ENCODE peak calls at places on chromosome 10, in ten cellular contexts. N is body of pancreas, R is astrocyte of the spinal cord, B is WERI-Rb-1, T is adrenal gland, X is fibroblast of the aortic adventitia, H is fibroblast of villous mesenchyme, U is GM06990, G is AG09309, L is H9. A is an unnamed sample.
A peak's percentile ranks its signal among the peaks of the same experiment; 100 is the strongest.

GRCh38 chr10:97025613-97026242 is 160.0 kb downstream of the SLIT1 start:
- DNase-seq in T (peak; percentile 51), B (peak; percentile 56), G (no peak), N (peak; percentile 73), L (peak; percentile 73), X (peak; percentile 43), R (peak; percentile 23), U (no peak), H (peak; percentile 72), A (no peak)

GRCh38 chr10:97760461-97761257 is 11.1 kb downstream of the SFRP5 start:
- DNase-seq in H (no peak), B (peak; percentile 30), X (no peak), T (no peak), U (no peak), L (no peak), R (no peak), N (no peak), G (no peak), A (no peak)

GRCh38 chr10:34815174-34816066 is at the start of gene PARD3:
- DNase-seq in R (peak; percentile 56), T (peak; percentile 67), N (peak; percentile 79), X (peak; percentile 54), L (peak; percentile 82), G (no peak), B (peak; percentile 67), U (peak; percentile 75), H (peak; percentile 66), A (peak; percentile 69)

GRCh38 chr10:48450233-48450810 is 143.8 kb downstream of the MAPK8 start:
- DNase-seq in X (no peak), N (peak; percentile 6), R (no peak), T (no peak), H (no peak), G (no peak), B (no peak), U (no peak), L (peak; percentile 24), A (no peak)

GRCh38 chr10:8088504-8088903 is 34.0 kb downstream of the GATA3 start:
- DNase-seq in B (no peak), L (no peak), H (no peak), T (no peak), U (no peak), N (no peak), R (no peak), X (no peak), G (no peak), A (no peak)

GRCh38 chr10:74433993-74434392 is 283.0 kb downstream of the ADK start:
- DNase-seq in H (no peak), X (peak; percentile 6), G (no peak), L (no peak), N (no peak), R (no peak), B (no peak), U (no peak), T (no peak), A (no peak)

GRCh38 chr10:24467605-24468004 is 256.1 kb downstream of the ARHGAP21 start:
- DNase-seq in T (no peak), G (no peak), U (no peak), X (no peak), N (no peak), H (peak; percentile 11), L (no peak), B (no peak), R (peak; percentile 55), A (no peak)

GRCh38 chr10:132400547-132401151 is 3.6 kb downstream of the PWWP2B start:
- DNase-seq in T (peak; percentile 58), B (no peak), R (no peak), L (no peak), H (no peak), X (no peak), U (no peak), G (no peak), N (peak; percentile 56), A (no peak)

GRCh38 chr10:104304346-104304745 is 33.9 kb downstream of the ITPRIP start:
- DNase-seq in T (no peak), X (no peak), N (no peak), H (no peak), R (no peak), U (no peak), L (no peak), B (no peak), G (no peak), A (no peak)

GRCh38 chr10:104300002-104300735 is 31.2 kb downstream of the GSTO2 start:
- DNase-seq in R (peak; percentile 99), X (peak; percentile 100), G (peak; percentile 92), N (no peak), H (peak; percentile 99), B (no peak), L (no peak), T (peak; percentile 42), U (no peak), A (no peak)

GRCh38 chr10:104300736-104301292 is 31.8 kb downstream of the GSTO2 start:
- DNase-seq in X (peak; percentile 92), T (no peak), R (peak; percentile 98), N (peak; percentile 86), B (peak; percentile 96), U (no peak), G (peak; percentile 91), L (no peak), H (peak; percentile 97), A (no peak)

GRCh38 chr10:104303594-104304178 is 34.6 kb downstream of the ITPRIP start:
- DNase-seq in N (no peak), T (no peak), U (no peak), R (no peak), X (no peak), B (no peak), L (no peak), H (no peak), G (no peak), A (no peak)

DNA sequence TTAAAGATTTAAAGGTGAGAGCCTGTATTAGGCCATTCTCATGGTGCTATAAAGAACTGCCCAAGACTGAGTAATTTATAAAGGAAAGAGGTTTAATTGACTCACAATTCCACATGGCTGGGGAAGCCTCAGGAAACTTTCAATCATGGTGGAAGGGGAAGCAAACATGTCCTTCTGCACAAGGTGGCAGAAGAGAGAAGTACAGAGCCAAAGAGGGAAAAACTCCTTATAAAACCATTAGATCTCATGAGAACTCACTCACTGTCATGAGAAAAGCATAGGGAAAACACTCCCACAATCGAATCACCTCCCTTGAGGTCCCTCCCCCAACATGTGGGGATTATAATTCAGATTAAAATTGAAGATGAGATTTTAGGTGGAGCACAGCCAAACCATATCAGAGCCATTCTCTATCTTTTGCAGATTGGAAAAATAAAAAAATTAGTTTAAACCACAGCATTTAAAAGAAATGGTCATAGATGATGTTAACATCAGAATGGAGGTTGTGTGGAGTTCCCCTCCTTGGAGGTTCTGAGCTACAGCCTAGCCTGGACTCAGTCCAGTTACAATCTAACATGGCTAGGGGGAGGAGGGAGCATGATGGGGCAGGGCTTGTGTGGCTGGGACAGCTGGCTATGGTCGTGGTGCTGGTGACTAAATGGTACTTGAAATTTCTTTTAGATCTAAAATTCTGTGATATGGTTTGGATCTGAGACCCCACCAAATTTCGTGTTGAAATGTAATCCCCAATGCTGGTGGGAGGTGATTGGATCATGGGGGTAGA is 33.1 kb downstream of the GSTO2 start:
- DNase-seq in R (no peak), G (no peak), L (no peak), H (no peak), T (no peak), N (no peak), X (no peak), U (no peak), B (no peak), A (no peak)
- TF ChIP-seq CTCF in R (peak; percentile 7), G (no peak), L (peak; percentile 18), H (no peak), T (no peak), N (no peak), X (peak; percentile 14), U (no peak), B (no peak), A (no peak)

GRCh38 chr10:121974535-121975294 is at the start of gene NSMCE4A:
- DNase-seq in H (peak; percentile 76), X (peak; percentile 66), G (no peak), L (peak; percentile 39), U (peak; percentile 88), T (peak; percentile 78), R (peak; percentile 69), B (peak; percentile 80), N (peak; percentile 82), A (peak; percentile 81)
- TF ChIP-seq CTCF in H (peak; percentile 57), X (no peak), G (peak; percentile 36), L (peak; percentile 72), U (no peak), T (no peak), R (no peak), B (peak; percentile 77), N (no peak), A (no peak)

GRCh38 chr10:120431356-120431755 is 25.7 kb upstream of the PLPP4 start:
- DNase-seq in U (no peak), L (no peak), H (no peak), R (no peak), N (no peak), T (no peak), G (no peak), X (no peak), B (no peak), A (no peak)

GRCh38 chr10:120429395-120429794 is 27.6 kb upstream of the PLPP4 start:
- DNase-seq in N (no peak), T (no peak), U (no peak), H (no peak), X (peak; percentile 91), G (no peak), B (no peak), L (no peak), R (peak; percentile 96), A (no peak)

GRCh38 chr10:120428754-120429153 is 28.3 kb upstream of the PLPP4 start:
- DNase-seq in U (no peak), R (peak; percentile 60), N (no peak), T (no peak), H (no peak), X (peak; percentile 57), B (no peak), L (no peak), G (no peak), A (no peak)

GRCh38 chr10:120433176-120433575 is 23.9 kb upstream of the PLPP4 start:
- DNase-seq in U (no peak), H (no peak), X (no peak), N (no peak), B (no peak), G (no peak), T (no peak), R (no peak), L (no peak), A (no peak)

DNA sequence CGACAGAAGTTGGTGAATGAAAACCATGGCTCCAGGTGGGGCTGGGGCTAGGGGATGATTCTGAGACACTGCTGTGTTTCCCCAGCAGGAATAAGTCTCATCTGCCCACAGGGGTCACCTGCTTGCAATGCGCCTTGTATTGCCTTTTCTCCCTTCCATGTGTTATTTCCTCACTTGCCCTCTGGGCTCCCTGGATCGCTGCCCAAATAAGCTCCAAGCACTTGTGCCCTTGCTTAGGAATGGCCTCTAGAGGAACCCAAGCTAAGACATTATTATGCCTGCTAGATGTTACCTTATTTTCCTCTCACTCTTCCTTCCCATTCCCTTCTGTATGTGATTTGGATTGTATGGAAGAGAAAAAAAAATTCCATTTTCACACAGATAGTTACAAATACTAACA is 24.8 kb upstream of the PLPP4 start:
- DNase-seq in U (no peak), T (no peak), G (no peak), X (peak; percentile 13), L (no peak), H (no peak), R (peak; percentile 35), B (no peak), N (no peak), A (no peak)
- TF ChIP-seq CTCF in U (no peak), T (no peak), G (no peak), X (no peak), L (no peak), H (no peak), R (no peak), B (no peak), N (no peak), A (no peak)

GRCh38 chr10:119620241-119620753 is 23.5 kb upstream of the TIAL1 start:
- DNase-seq in H (no peak), T (no peak), X (peak; percentile 62), R (peak; percentile 35), L (no peak), G (no peak), B (no peak), U (no peak), N (no peak), A (no peak)

GRCh38 chr10:119620771-119621384 is 24.1 kb upstream of the TIAL1 start:
- DNase-seq in H (no peak), N (no peak), U (no peak), X (peak; percentile 49), B (no peak), R (no peak), G (no peak), L (no peak), T (no peak), A (no peak)

GRCh38 chr10:119614686-119615085 is 17.9 kb upstream of the TIAL1 start:
- DNase-seq in X (no peak), R (no peak), T (no peak), U (no peak), N (no peak), H (no peak), G (no peak), B (no peak), L (no peak), A (no peak)

GRCh38 chr10:119619215-119619614 is 22.5 kb upstream of the TIAL1 start:
- DNase-seq in L (no peak), T (no peak), U (no peak), G (no peak), R (no peak), N (no peak), B (no peak), X (no peak), H (no peak), A (no peak)

GRCh38 chr10:119616879-119617580 is 20.3 kb upstream of the TIAL1 start:
- DNase-seq in X (peak; percentile 20), T (no peak), H (peak; percentile 76), G (no peak), R (no peak), L (peak; percentile 37), B (no peak), N (no peak), U (no peak), A (no peak)
- TF ChIP-seq CTCF in X (peak; percentile 27), T (no peak), H (peak; percentile 62), G (peak; percentile 55), R (peak; percentile 20), L (peak; percentile 66), B (no peak), N (no peak), U (no peak), A (no peak)